ENCODE peak calls at places on chromosome 1, in five cellular contexts. X, G, F, T and B are unnamed samples.

GRCh38 chr1:42847111-42847580 is 733 bp downstream of the ZNF691 start:
- DNase-seq in F (no peak), X (no peak), G (no peak), T (no peak), B (no peak)

GRCh38 chr1:2372551-2373490 is 18.5 kb downstream of the MORN1 start:
- DNase-seq in X (no peak), F (no peak), T (no peak), G (no peak), B (no peak)

GRCh38 chr1:15950763-15951295 is 25.1 kb downstream of the ZBTB17 start:
- DNase-seq in F (peak), T (peak), X (no peak), G (no peak), B (no peak)

GRCh38 chr1:109198043-109198695 is 15.5 kb upstream of the SARS1 start:
- DNase-seq in X (no peak), G (peak), T (no peak), F (peak), B (no peak)

GRCh38 chr1:233443040-233443439 is 115.5 kb downstream of the MAP3K21 start:
- DNase-seq in F (peak), T (no peak), G (peak), X (no peak), B (no peak)

GRCh38 chr1:192907545-192908243 is 98.9 kb downstream of the RGS2 start:
- DNase-seq in X (no peak), G (peak), F (peak), T (no peak), B (no peak)

GRCh38 chr1:218874313-218874712 is 299.4 kb upstream of the LYPLAL1 start:
- DNase-seq in G (peak), T (no peak), F (peak), X (no peak), B (no peak)

GRCh38 chr1:54581621-54582035 is 33.6 kb downstream of the ACOT11 start:
- DNase-seq in F (peak), T (no peak), X (no peak), G (peak), B (no peak)

GRCh38 chr1:114511048-114511785 is at the start of gene TRIM33:
- DNase-seq in G (peak), X (peak), T (peak), F (peak), B (peak)

GRCh38 chr1:207910678-207911354 is at the start of gene CD34:
- DNase-seq in X (peak), F (peak), G (no peak), T (no peak), B (peak)

GRCh38 chr1:62029704-62030103 is 164.9 kb upstream of the L1TD1 start:
- DNase-seq in G (no peak), X (no peak), T (no peak), F (no peak), B (no peak)

GRCh38 chr1:107976431-107977215 is 11.6 kb upstream of the VAV3 start:
- DNase-seq in G (no peak), X (no peak), T (no peak), F (no peak), B (no peak)

GRCh38 chr1:35298464-35298863 is 30.0 kb downstream of the ZMYM4 start:
- DNase-seq in X (no peak), T (peak), G (peak), F (peak), B (no peak)

GRCh38 chr1:244626709-244627108 is 26.2 kb upstream of the DESI2 start:
- DNase-seq in X (no peak), F (no peak), T (no peak), G (no peak), B (no peak)

GRCh38 chr1:39158330-39159086 is 46.0 kb upstream of the MACF1 start:
- DNase-seq in T (no peak), G (peak), X (no peak), F (peak), B (peak)

GRCh38 chr1:97433520-97434175 is 487.2 kb downstream of the DPYD start:
- DNase-seq in T (no peak), G (no peak), X (no peak), F (peak), B (no peak)

GRCh38 chr1:208857471-208857870 is 613.3 kb upstream of the PLXNA2 start:
- DNase-seq in T (no peak), F (no peak), X (no peak), G (no peak), B (no peak)

GRCh38 chr1:3850857-3851256 is 6.2 kb downstream of the CEP104 start:
- DNase-seq in F (no peak), G (no peak), T (no peak), X (no peak), B (no peak)

GRCh38 chr1:77557053-77557452 is 125.4 kb downstream of the ZZZ3 start:
- DNase-seq in T (no peak), X (no peak), F (no peak), G (no peak), B (no peak)

GRCh38 chr1:240589585-240590110 is 22.3 kb downstream of the GREM2 start:
- DNase-seq in G (no peak), F (no peak), T (no peak), X (no peak), B (no peak)

GRCh38 chr1:110829955-110830553 is 42.9 kb upstream of the CD53 start:
- DNase-seq in F (peak), G (peak), X (no peak), T (no peak), B (no peak)

GRCh38 chr1:82994866-82995370 is 1004.0 kb downstream of the TTLL7 start:
- DNase-seq in T (no peak), G (no peak), X (no peak), F (peak), B (no peak)

GRCh38 chr1:213327318-213327667 is 276.3 kb downstream of the RPS6KC1 start:
- DNase-seq in T (no peak), G (peak), F (peak), X (no peak), B (no peak)

GRCh38 chr1:46522184-46522968 is 29.1 kb downstream of the KNCN start:
- DNase-seq in G (peak), T (no peak), F (peak), X (no peak), B (no peak)

GRCh38 chr1:181023265-181024057 is 791 bp upstream of the STX6 start:
- DNase-seq in F (no peak), T (no peak), G (no peak), X (no peak), B (no peak)

GRCh38 chr1:67441183-67441582 is 11.0 kb upstream of the SERBP1 start:
- DNase-seq in F (peak), X (no peak), G (no peak), T (peak), B (no peak)

GRCh38 chr1:85611390-85611789 is 30.8 kb downstream of the CCN1 start:
- DNase-seq in T (no peak), X (no peak), F (peak), G (no peak), B (no peak)

GRCh38 chr1:116987256-116987555 is 14.4 kb upstream of the CD101 start:
- DNase-seq in X (no peak), T (peak), G (no peak), F (no peak), B (no peak)

GRCh38 chr1:77175230-77175844 is 43.9 kb downstream of the PIGK start:
- DNase-seq in T (no peak), G (peak), X (peak), F (no peak), B (no peak)

DNA sequence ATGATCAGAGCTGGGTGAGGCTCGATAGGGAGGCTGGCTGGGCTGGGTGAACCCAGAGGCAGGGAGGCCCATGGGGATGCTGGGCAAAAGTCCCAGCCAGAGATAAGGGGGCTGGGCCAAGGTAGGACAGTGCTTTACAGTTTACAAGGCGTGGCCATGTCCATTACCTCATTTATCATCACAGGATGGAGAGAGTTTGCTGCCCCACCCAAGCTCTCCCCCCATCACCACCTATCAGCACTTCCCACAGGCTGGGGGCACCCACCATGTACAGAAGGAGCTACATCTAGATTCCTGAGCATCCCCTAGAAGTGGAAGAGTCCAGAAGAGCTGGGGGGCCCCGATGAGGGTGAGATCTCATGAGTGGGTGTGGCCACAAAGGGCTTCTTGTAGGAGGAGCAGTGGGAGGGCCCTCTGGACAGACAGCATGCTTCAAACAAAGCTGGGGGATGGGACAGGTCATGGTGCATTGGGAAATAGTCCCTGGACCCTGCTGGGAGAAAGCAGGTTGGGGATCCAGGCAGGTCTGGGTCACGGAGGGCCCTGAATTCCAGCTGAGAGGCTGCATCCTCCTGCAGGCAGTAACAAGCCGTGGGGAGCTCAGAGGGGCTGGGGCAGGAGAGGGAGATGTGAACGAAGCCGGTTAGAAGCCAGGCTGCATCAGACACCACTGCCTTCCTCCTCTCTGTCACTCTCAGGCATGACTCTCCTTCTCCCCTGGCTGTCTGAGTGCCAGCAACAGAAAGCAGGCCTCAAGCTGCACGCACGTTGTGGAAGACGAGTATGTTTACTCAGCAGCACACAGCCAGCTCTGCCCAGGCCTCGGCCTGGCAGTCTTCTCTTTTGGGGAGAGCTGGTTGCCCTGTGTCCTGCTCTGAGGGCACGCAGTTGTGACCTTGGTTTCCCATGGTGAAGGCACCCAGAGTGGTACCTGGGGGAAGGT is 202.3 kb downstream of the HIVEP3 start:
- DNase-seq in X (no peak), F (no peak), T (no peak), G (no peak), B (no peak)
- TF ChIP-seq CTCF in X (no peak), F (no peak), T (no peak), G (no peak), B (no peak)

DNA sequence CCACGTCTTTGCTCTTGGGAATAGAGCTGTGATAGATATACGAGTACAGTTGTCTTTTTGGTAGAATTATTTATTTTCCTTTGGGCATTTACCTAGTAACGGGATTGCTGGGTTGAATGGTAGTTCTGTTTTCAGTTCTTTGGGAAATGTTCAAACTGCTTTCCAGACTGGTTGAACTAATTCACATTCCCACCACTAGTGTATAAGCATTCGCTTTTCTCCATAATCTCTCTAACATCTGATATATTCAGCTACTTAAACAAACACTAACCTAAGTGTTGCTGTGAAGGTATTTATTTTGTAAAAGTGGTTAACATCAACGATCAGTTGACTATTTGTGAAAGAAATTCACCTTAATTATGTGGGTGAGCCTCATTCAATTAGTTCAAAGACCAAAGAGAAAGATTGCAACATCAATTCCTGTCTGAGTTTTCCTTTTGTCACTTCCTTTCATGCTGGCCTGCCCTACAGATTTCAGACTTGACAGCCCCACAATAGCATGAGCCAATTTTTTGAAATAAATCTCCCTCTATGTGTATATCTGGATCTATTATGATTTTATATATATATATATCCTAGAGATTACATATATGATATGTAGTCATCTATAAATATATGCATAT is 26.7 kb upstream of the DUSP10 start:
- DNase-seq in X (no peak), F (peak), T (no peak), G (no peak), B (no peak)
- TF ChIP-seq CTCF in X (peak), F (peak), T (no peak), G (no peak), B (no peak)

GRCh38 chr1:37092937-37093336 is 58.6 kb upstream of the GRIK3 start:
- DNase-seq in F (no peak), X (no peak), G (no peak), T (no peak), B (no peak)

GRCh38 chr1:37094302-37094701 is 60.0 kb upstream of the GRIK3 start:
- DNase-seq in G (no peak), T (no peak), F (no peak), X (no peak), B (no peak)

GRCh38 chr1:37098196-37098595 is 63.9 kb upstream of the GRIK3 start:
- DNase-seq in F (no peak), T (no peak), X (no peak), G (no peak), B (no peak)

GRCh38 chr1:37100310-37100709 is 66.0 kb upstream of the GRIK3 start:
- DNase-seq in T (no peak), F (no peak), X (no peak), G (no peak), B (no peak)

DNA sequence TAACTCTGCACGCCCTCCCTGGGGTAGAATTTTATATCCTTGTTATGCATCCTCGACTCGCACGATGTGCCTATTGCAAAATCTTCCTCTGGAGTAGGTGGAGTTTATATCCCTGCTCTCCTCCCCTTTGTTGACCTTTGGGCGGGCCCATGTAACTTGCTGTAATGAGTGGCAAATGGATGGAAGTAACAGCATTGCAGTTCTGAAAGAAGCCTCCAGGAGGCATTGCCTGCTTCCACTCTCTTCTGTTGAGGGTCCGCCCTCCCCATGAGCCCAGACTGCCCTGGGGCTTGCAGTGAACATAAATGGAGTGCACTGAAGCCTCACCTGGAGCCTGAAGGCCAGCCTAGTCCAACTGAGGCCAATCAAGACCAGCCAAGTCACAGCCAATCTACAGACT is 62.2 kb upstream of the GRIK3 start:
- DNase-seq in G (peak), X (peak), F (no peak), T (no peak), B (no peak)
- TF ChIP-seq CTCF in G (no peak), X (peak), F (no peak), T (no peak), B (peak)

GRCh38 chr1:224182866-224183590 is at the start of gene DEGS1:
- DNase-seq in G (peak), T (peak), X (peak), F (peak), B (peak)
- TF ChIP-seq CTCF in G (no peak), T (no peak), X (no peak), F (no peak), B (no peak)

DNA sequence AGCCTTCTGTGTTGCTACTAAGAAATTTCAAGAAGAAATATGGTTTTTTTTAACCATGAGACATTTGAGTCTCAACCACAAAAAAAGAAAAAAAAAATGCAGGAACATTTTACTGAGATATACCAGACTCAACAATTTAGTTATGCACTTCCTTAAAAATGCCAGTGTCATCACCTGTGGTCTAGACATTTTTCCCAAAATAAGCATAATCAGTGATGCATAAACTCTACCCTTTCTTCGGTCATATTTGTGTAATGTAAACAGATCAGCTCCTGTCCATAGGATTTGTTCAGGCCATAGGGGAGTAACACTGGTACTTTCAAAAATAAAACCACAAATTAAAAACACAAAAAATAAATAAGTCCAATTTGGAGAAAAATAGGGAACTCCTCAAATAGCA is 122.6 kb upstream of the TNFSF4 start:
- DNase-seq in G (peak), F (peak), X (no peak), T (no peak), B (no peak)
- TF ChIP-seq CTCF in G (no peak), F (no peak), X (no peak), T (no peak), B (no peak)

GRCh38 chr1:72184099-72184695 is 98.1 kb downstream of the NEGR1 start:
- DNase-seq in G (no peak), X (no peak), F (peak), T (no peak), B (no peak)

GRCh38 chr1:72182859-72183258 is 99.5 kb downstream of the NEGR1 start:
- DNase-seq in G (no peak), T (no peak), F (no peak), X (no peak), B (no peak)

GRCh38 chr1:72186733-72187307 is 95.5 kb downstream of the NEGR1 start:
- DNase-seq in F (peak), T (no peak), X (no peak), G (no peak), B (no peak)
- TF ChIP-seq CTCF in F (peak), T (no peak), X (peak), G (no peak), B (peak)